ENCODE peak calls at places on chromosomes 5 and 9, in seven cellular contexts. X is psoas muscle, V is Right ventricle myocardium superior, Y is G401, E is fibroblast of mammary gland, F is cardiac septum, S is colonic mucosa. D is an unnamed sample.

GRCh38 chr9:106753155-106753671 is 109.8 kb upstream of the ZNF462 start:
- DNase-seq in Y (no peak), V (no peak), S (no peak), E (no peak), X (no peak), F (no peak), D (peak)

GRCh38 chr5:42612997-42613396 is 143.6 kb upstream of the CCDC152 start:
- DNase-seq in F (no peak), V (no peak), X (no peak), S (no peak), Y (no peak), E (peak), D (no peak)

GRCh38 chr5:180350296-180350695 is 2.8 kb downstream of the GFPT2 start:
- DNase-seq in E (no peak), F (no peak), X (no peak), V (peak), Y (no peak), S (no peak), D (no peak)

GRCh38 chr9:116282598-116282997 is 129.0 kb downstream of the PAPPA start:
- DNase-seq in X (no peak), S (no peak), Y (no peak), V (no peak), E (no peak), F (no peak), D (no peak)

GRCh38 chr5:8845316-8845715 is 700.6 kb downstream of the SEMA5A start:
- DNase-seq in S (no peak), F (no peak), X (no peak), Y (no peak), E (peak), V (no peak), D (no peak)

GRCh38 chr5:130795037-130795436 is 370.0 kb downstream of the HINT1 start:
- DNase-seq in S (no peak), V (no peak), Y (no peak), F (no peak), E (peak), X (no peak), D (no peak)

GRCh38 chr9:34010979-34011378 is 37.7 kb downstream of the UBAP2 start:
- DNase-seq in F (no peak), Y (peak), S (no peak), E (peak), V (no peak), X (no peak), D (no peak)

GRCh38 chr5:73564644-73565165 is 734 bp downstream of the ANKRA2 start:
- DNase-seq in E (peak), Y (no peak), S (no peak), X (no peak), F (no peak), V (no peak), D (no peak)

GRCh38 chr9:129701549-129701948 is 36.1 kb downstream of the PRRX2 start:
- DNase-seq in S (no peak), F (no peak), E (no peak), Y (no peak), V (no peak), X (no peak), D (no peak)

GRCh38 chr9:125337282-125337681 is 75.7 kb downstream of the GAPVD1 start:
- DNase-seq in Y (no peak), V (no peak), F (no peak), X (no peak), S (no peak), E (no peak), D (no peak)

GRCh38 chr5:105899726-105900125 is 1771.0 kb downstream of the EFNA5 start:
- DNase-seq in V (no peak), E (no peak), F (no peak), S (no peak), Y (no peak), X (no peak), D (no peak)

GRCh38 chr5:3375586-3376311 is 219.9 kb upstream of the IRX1 start:
- DNase-seq in S (no peak), X (no peak), Y (no peak), E (no peak), V (no peak), F (no peak), D (no peak)

GRCh38 chr9:7286101-7286500 is 513.5 kb downstream of the DMAC1 start:
- DNase-seq in F (no peak), Y (no peak), S (no peak), V (no peak), E (no peak), X (no peak), D (no peak)

GRCh38 chr5:117357886-117358285 is 783.3 kb upstream of the SEMA6A start:
- DNase-seq in S (no peak), E (no peak), F (no peak), Y (peak), X (no peak), V (no peak), D (no peak)

GRCh38 chr5:139925650-139926640 is 117.2 kb downstream of the NRG2 start:
- DNase-seq in F (no peak), Y (peak), S (no peak), E (no peak), V (no peak), X (no peak), D (no peak)

GRCh38 chr9:6910032-6910431 is 152.3 kb downstream of the KDM4C start:
- DNase-seq in F (no peak), S (no peak), Y (no peak), V (no peak), E (peak), X (no peak), D (no peak)

GRCh38 chr5:75656311-75657003 is 45.2 kb downstream of the ANKDD1B start:
- DNase-seq in S (no peak), X (peak), Y (peak), E (peak), V (peak), F (no peak), D (no peak)

GRCh38 chr5:133819977-133820471 is 148.4 kb downstream of the C5orf15 start:
- DNase-seq in S (no peak), F (peak), X (no peak), Y (no peak), E (no peak), V (no peak), D (no peak)

GRCh38 chr9:25377039-25377438 is 301.2 kb downstream of the TUSC1 start:
- DNase-seq in F (no peak), X (no peak), S (no peak), V (no peak), E (no peak), Y (no peak), D (no peak)

GRCh38 chr5:115190388-115190787 is 20.7 kb upstream of the TRIM36 start:
- DNase-seq in X (no peak), S (peak), V (no peak), Y (no peak), E (no peak), F (no peak), D (no peak)

GRCh38 chr9:77726289-77726688 is 78.2 kb upstream of the GNA14 start:
- DNase-seq in X (no peak), E (no peak), V (no peak), F (no peak), Y (no peak), S (no peak), D (no peak)

GRCh38 chr5:140322751-140323731 is 20.1 kb upstream of the PFDN1 start:
- DNase-seq in X (no peak), V (peak), Y (peak), S (no peak), F (no peak), E (peak), D (peak)

GRCh38 chr5:56085205-56085604 is 90.4 kb upstream of the IL6ST start:
- DNase-seq in Y (no peak), S (no peak), V (no peak), F (no peak), E (no peak), X (no peak), D (no peak)

GRCh38 chr5:423233-423565 is 19.8 kb upstream of the EXOC3 start:
- DNase-seq in X (no peak), S (no peak), Y (no peak), E (no peak), F (peak), V (no peak), D (no peak)

GRCh38 chr5:116046261-116046660 is 14.0 kb downstream of the ARL14EPL start:
- DNase-seq in Y (no peak), V (no peak), F (no peak), X (no peak), E (no peak), S (no peak), D (no peak)

GRCh38 chr5:58199087-58199486 is 260.8 kb downstream of the PLK2 start:
- DNase-seq in X (no peak), F (no peak), V (no peak), Y (no peak), S (no peak), E (no peak), D (no peak)

GRCh38 chr5:172350212-172351181 is 66.9 kb upstream of the UBTD2 start:
- DNase-seq in V (no peak), E (no peak), Y (peak), F (no peak), S (no peak), X (no peak), D (no peak)

GRCh38 chr9:137679695-137680305 is 61.0 kb downstream of the EHMT1 start:
- DNase-seq in X (no peak), E (no peak), Y (no peak), S (peak), F (no peak), V (no peak), D (no peak)

GRCh38 chr9:131762356-131762932 is 22.6 kb upstream of the RAPGEF1 start:
- DNase-seq in Y (peak), E (peak), X (peak), V (peak), S (peak), F (peak), D (peak)

GRCh38 chr9:116576386-116576785 is 110.7 kb upstream of the TRIM32 start:
- DNase-seq in V (no peak), Y (no peak), E (no peak), X (no peak), F (no peak), S (no peak), D (no peak)

GRCh38 chr5:6760003-6760402 is 46.8 kb downstream of the TENT4A start:
- DNase-seq in F (no peak), V (no peak), Y (no peak), S (no peak), X (no peak), E (no peak), D (no peak)